ENCODE peak calls at places on chromosomes 3 and 15, in four cellular contexts. One of them, this sample, is unnamed.

GRCh38 chr15:39788800-39789565 is 6.3 kb upstream of the FSIP1 start:
- DNase-seq in transverse colon: no peak
- DNase-seq in fibroblast of the conjunctiva: no peak
- DNase-seq in iPS-NIHi11: no peak
- DNase-seq in this sample: no peak

GRCh38 chr3:178551916-178552321 is 15.7 kb downstream of the KCNMB2 start:
- DNase-seq in transverse colon: no peak
- DNase-seq in fibroblast of the conjunctiva: no peak
- DNase-seq in iPS-NIHi11: no peak
- DNase-seq in this sample: no peak

GRCh38 chr3:126945891-126946290 is 37.0 kb upstream of the PLXNA1 start:
- DNase-seq in transverse colon: no peak
- DNase-seq in fibroblast of the conjunctiva: no peak
- DNase-seq in iPS-NIHi11: no peak
- DNase-seq in this sample: no peak

GRCh38 chr3:128329491-128330300 is 137.0 kb downstream of the DNAJB8 start:
- DNase-seq in transverse colon: no peak
- DNase-seq in fibroblast of the conjunctiva: no peak
- DNase-seq in iPS-NIHi11: no peak
- DNase-seq in this sample: no peak

GRCh38 chr3:69240651-69241578 is 118.5 kb upstream of the LMOD3 start:
- DNase-seq in transverse colon: no peak
- DNase-seq in fibroblast of the conjunctiva: no peak
- DNase-seq in iPS-NIHi11: no peak
- DNase-seq in this sample: no peak

GRCh38 chr3:49121244-49121671 is 635 bp upstream of the USP19 start:
- DNase-seq in transverse colon: no peak
- DNase-seq in fibroblast of the conjunctiva: no peak
- DNase-seq in iPS-NIHi11: no peak
- DNase-seq in this sample: no peak

GRCh38 chr3:8152826-8153418 is 348.7 kb upstream of the LMCD1 start:
- DNase-seq in transverse colon: no peak
- DNase-seq in fibroblast of the conjunctiva: no peak
- DNase-seq in iPS-NIHi11: no peak
- DNase-seq in this sample: no peak

GRCh38 chr3:16101295-16102186 is 72.9 kb upstream of the GALNT15 start:
- DNase-seq in transverse colon: peak
- DNase-seq in fibroblast of the conjunctiva: no peak
- DNase-seq in iPS-NIHi11: no peak
- DNase-seq in this sample: peak

GRCh38 chr3:15535757-15536156 is 14.3 kb upstream of the COLQ start:
- DNase-seq in transverse colon: no peak
- DNase-seq in fibroblast of the conjunctiva: no peak
- DNase-seq in iPS-NIHi11: no peak
- DNase-seq in this sample: no peak

GRCh38 chr15:83980637-83981036 is 254.9 kb upstream of the GOLGA6L4 start:
- DNase-seq in transverse colon: no peak
- DNase-seq in fibroblast of the conjunctiva: no peak
- DNase-seq in iPS-NIHi11: no peak
- DNase-seq in this sample: no peak

GRCh38 chr15:49988766-49989165 is 130.3 kb downstream of the ATP8B4 start:
- DNase-seq in transverse colon: no peak
- DNase-seq in fibroblast of the conjunctiva: no peak
- DNase-seq in iPS-NIHi11: no peak
- DNase-seq in this sample: no peak

GRCh38 chr3:66048051-66048395 is 9.3 kb upstream of the MAGI1 start:
- DNase-seq in transverse colon: no peak
- DNase-seq in fibroblast of the conjunctiva: no peak
- DNase-seq in iPS-NIHi11: no peak
- DNase-seq in this sample: no peak

GRCh38 chr3:196712514-196713413 is 587 bp downstream of the PIGX start:
- DNase-seq in transverse colon: peak
- DNase-seq in fibroblast of the conjunctiva: no peak
- DNase-seq in iPS-NIHi11: no peak
- DNase-seq in this sample: peak

GRCh38 chr3:107344722-107345121 is 32.5 kb upstream of the CCDC54 start:
- DNase-seq in transverse colon: no peak
- DNase-seq in fibroblast of the conjunctiva: no peak
- DNase-seq in iPS-NIHi11: no peak
- DNase-seq in this sample: no peak

GRCh38 chr3:94716326-94717018 is 653.6 kb downstream of the NSUN3 start:
- DNase-seq in transverse colon: peak
- DNase-seq in fibroblast of the conjunctiva: no peak
- DNase-seq in iPS-NIHi11: no peak
- DNase-seq in this sample: no peak

GRCh38 chr3:187101184-187102072 is 37.9 kb downstream of the RPL39L start:
- DNase-seq in transverse colon: peak
- DNase-seq in fibroblast of the conjunctiva: peak
- DNase-seq in iPS-NIHi11: peak
- DNase-seq in this sample: no peak

GRCh38 chr15:94075349-94075748 is 156.0 kb upstream of the MCTP2 start:
- DNase-seq in transverse colon: peak
- DNase-seq in fibroblast of the conjunctiva: peak
- DNase-seq in iPS-NIHi11: no peak
- DNase-seq in this sample: no peak

GRCh38 chr3:4660936-4661335 is 167.8 kb downstream of the ITPR1 start:
- DNase-seq in transverse colon: no peak
- DNase-seq in fibroblast of the conjunctiva: no peak
- DNase-seq in iPS-NIHi11: no peak
- DNase-seq in this sample: no peak

GRCh38 chr15:59303641-59304433 is 68.8 kb downstream of the MYO1E start:
- DNase-seq in transverse colon: no peak
- DNase-seq in fibroblast of the conjunctiva: no peak
- DNase-seq in iPS-NIHi11: no peak
- DNase-seq in this sample: no peak

GRCh38 chr15:57510647-57511046 is 81.1 kb upstream of the MYZAP start:
- DNase-seq in transverse colon: no peak
- DNase-seq in fibroblast of the conjunctiva: peak
- DNase-seq in iPS-NIHi11: no peak
- DNase-seq in this sample: no peak

GRCh38 chr3:11989383-11990050 is 14.7 kb upstream of the SYN2 start:
- DNase-seq in transverse colon: no peak
- DNase-seq in fibroblast of the conjunctiva: no peak
- DNase-seq in iPS-NIHi11: no peak
- DNase-seq in this sample: no peak

GRCh38 chr15:98547741-98548166 is 100.6 kb upstream of the IGF1R start:
- DNase-seq in transverse colon: peak
- DNase-seq in fibroblast of the conjunctiva: peak
- DNase-seq in iPS-NIHi11: peak
- DNase-seq in this sample: no peak

GRCh38 chr3:128804017-128804816 is 75.2 kb upstream of the ACAD9 start:
- DNase-seq in transverse colon: no peak
- DNase-seq in fibroblast of the conjunctiva: no peak
- DNase-seq in iPS-NIHi11: no peak
- DNase-seq in this sample: no peak

GRCh38 chr15:62849316-62850129 is 193.0 kb upstream of the TPM1 start:
- DNase-seq in transverse colon: no peak
- DNase-seq in fibroblast of the conjunctiva: no peak
- DNase-seq in iPS-NIHi11: no peak
- DNase-seq in this sample: no peak

GRCh38 chr3:101801174-101801573 is 22.2 kb downstream of the NXPE3 start:
- DNase-seq in transverse colon: no peak
- DNase-seq in fibroblast of the conjunctiva: no peak
- DNase-seq in iPS-NIHi11: no peak
- DNase-seq in this sample: no peak

GRCh38 chr3:119184808-119185690 is 11.7 kb downstream of the UPK1B start:
- DNase-seq in transverse colon: no peak
- DNase-seq in fibroblast of the conjunctiva: peak
- DNase-seq in iPS-NIHi11: no peak
- DNase-seq in this sample: no peak

GRCh38 chr3:160040181-160040580 is 51.5 kb downstream of the IL12A start:
- DNase-seq in transverse colon: no peak
- DNase-seq in fibroblast of the conjunctiva: no peak
- DNase-seq in iPS-NIHi11: no peak
- DNase-seq in this sample: no peak

GRCh38 chr3:16177962-16178627 is 3.6 kb downstream of the GALNT15 start:
- DNase-seq in transverse colon: peak
- DNase-seq in fibroblast of the conjunctiva: peak
- DNase-seq in iPS-NIHi11: peak
- DNase-seq in this sample: no peak

GRCh38 chr3:57017481-57017880 is 43.0 kb upstream of the SPATA12 start:
- DNase-seq in transverse colon: no peak
- DNase-seq in fibroblast of the conjunctiva: no peak
- DNase-seq in iPS-NIHi11: no peak
- DNase-seq in this sample: no peak

GRCh38 chr3:188834349-188834748 is 337.4 kb upstream of the TPRG1 start:
- DNase-seq in transverse colon: no peak
- DNase-seq in fibroblast of the conjunctiva: no peak
- DNase-seq in iPS-NIHi11: no peak
- DNase-seq in this sample: no peak

GRCh38 chr3:11996500-11996899 is 7.7 kb upstream of the SYN2 start:
- DNase-seq in transverse colon: no peak
- DNase-seq in fibroblast of the conjunctiva: no peak
- DNase-seq in iPS-NIHi11: no peak
- DNase-seq in this sample: no peak

GRCh38 chr3:189947948-189948723 is 172.6 kb downstream of the P3H2 start:
- DNase-seq in transverse colon: no peak
- DNase-seq in fibroblast of the conjunctiva: no peak
- DNase-seq in iPS-NIHi11: no peak
- DNase-seq in this sample: no peak

GRCh38 chr15:27273506-27273905 is 302.5 kb downstream of the GABRG3 start:
- DNase-seq in transverse colon: no peak
- DNase-seq in fibroblast of the conjunctiva: no peak
- DNase-seq in iPS-NIHi11: no peak
- DNase-seq in this sample: no peak

GRCh38 chr3:190443257-190443656 is 6.4 kb downstream of the TMEM207 start:
- DNase-seq in transverse colon: no peak
- DNase-seq in fibroblast of the conjunctiva: peak
- DNase-seq in iPS-NIHi11: no peak
- DNase-seq in this sample: no peak

GRCh38 chr3:18393906-18394305 is 31.2 kb downstream of the SATB1 start:
- DNase-seq in transverse colon: no peak
- DNase-seq in fibroblast of the conjunctiva: no peak
- DNase-seq in iPS-NIHi11: no peak
- DNase-seq in this sample: no peak

GRCh38 chr3:51408021-51408420 is 16.9 kb downstream of the RBM15B start:
- DNase-seq in transverse colon: no peak
- DNase-seq in fibroblast of the conjunctiva: no peak
- DNase-seq in iPS-NIHi11: no peak
- DNase-seq in this sample: no peak

GRCh38 chr3:161420746-161421145 is 49.4 kb upstream of the SPTSSB start:
- DNase-seq in transverse colon: no peak
- DNase-seq in fibroblast of the conjunctiva: no peak
- DNase-seq in iPS-NIHi11: peak
- DNase-seq in this sample: no peak

This sample was measured in retinal pigment epithelial cell.